ENCODE peak calls at places on chromosome 19, in six cellular contexts. Q, Y, H, T, W and A are unnamed samples. For H3K9me3, the result is how much of the 10 kb centered on the place peaks cover.

GRCh38 chr19:50425581-50425980 is 6.8 kb downstream of the SPIB start:
- DNase-seq in H (no peak), T (no peak), Y (no peak), W (no peak), Q (no peak), A (no peak)

GRCh38 chr19:4590559-4590958 is 31.1 kb upstream of the SEMA6B start:
- DNase-seq in T (no peak), Y (no peak), H (no peak), W (no peak), Q (no peak), A (no peak)

GRCh38 chr19:56383826-56384605 is 9.3 kb downstream of the ZNF582 start:
- DNase-seq in Q (no peak), T (no peak), Y (no peak), W (no peak), H (no peak), A (no peak)

GRCh38 chr19:47063874-47064273 is 15.4 kb upstream of the TMEM160 start:
- DNase-seq in T (no peak), W (no peak), H (no peak), Y (no peak), Q (no peak), A (no peak)

GRCh38 chr19:49854861-49855263 is 3.9 kb downstream of the PTOV1 start:
- DNase-seq in Y (peak), Q (no peak), H (no peak), W (no peak), T (no peak), A (no peak)

GRCh38 chr19:48473161-48473966 is 4.2 kb downstream of the CYTH2 start:
- DNase-seq in H (no peak), T (no peak), Q (no peak), W (no peak), Y (no peak), A (no peak)

GRCh38 chr19:29088761-29089160 is 124.2 kb downstream of the UQCRFS1 start:
- DNase-seq in T (no peak), H (no peak), Y (no peak), Q (no peak), W (no peak), A (no peak)

GRCh38 chr19:35585844-35586243 is at the start of gene PMIS2:
- DNase-seq in Q (no peak), Y (no peak), W (no peak), H (no peak), T (no peak), A (no peak)

GRCh38 chr19:7898967-7899366 is 4.7 kb upstream of the MAP2K7 start:
- DNase-seq in Y (no peak), T (no peak), W (no peak), H (no peak), Q (no peak), A (no peak)

GRCh38 chr19:15265214-15265613 is 33.0 kb upstream of the EPHX3 start:
- DNase-seq in W (no peak), Q (no peak), T (no peak), H (no peak), Y (no peak), A (no peak)

DNA sequence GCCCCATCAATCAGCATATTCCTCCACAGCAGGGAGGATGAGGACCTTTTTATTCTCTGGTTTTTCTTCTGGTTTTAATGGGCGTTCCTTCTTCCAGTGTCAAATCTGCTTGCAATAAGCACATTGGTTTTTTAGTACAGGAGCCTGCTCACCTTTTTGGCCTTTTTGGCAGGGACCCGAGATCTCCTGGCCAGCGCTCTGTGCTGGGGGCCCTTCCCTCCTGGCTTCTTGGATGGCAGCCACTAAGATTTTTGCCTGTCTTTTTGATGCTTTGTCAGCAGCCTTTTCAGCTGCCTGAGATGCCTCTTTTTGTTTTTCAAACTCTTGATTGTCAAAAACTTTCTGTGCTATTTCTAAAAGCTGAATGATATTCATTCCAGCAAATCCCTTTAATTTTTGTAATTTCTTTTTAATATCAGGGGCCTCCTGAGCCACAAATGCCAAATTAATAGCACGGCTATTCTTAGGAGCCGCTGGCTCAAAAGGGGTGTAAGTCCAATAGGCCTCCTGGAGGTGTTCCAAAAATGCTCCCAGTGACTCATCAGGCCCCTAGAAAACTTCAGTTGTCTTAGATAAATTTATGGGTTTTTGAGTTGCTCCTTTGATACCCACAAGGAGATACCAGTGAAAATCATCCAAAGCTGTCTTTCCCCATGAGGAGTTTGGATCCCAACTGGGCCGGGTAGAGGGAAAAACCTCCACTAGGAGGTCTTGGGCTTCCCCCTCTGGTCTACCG is 73.0 kb downstream of the ZNF100 start:
- DNase-seq in W (no peak), T (no peak), H (no peak), Q (no peak), Y (peak), A (no peak)
- H3K27ac ChIP-seq in W (no peak), T (no peak), H (no peak), Q (no peak), Y (peak), A (no peak)

GRCh38 chr19:20840371-20840770 is 64.3 kb downstream of the ZNF66 start:
- DNase-seq in W (no peak), T (no peak), H (no peak), Q (no peak), Y (no peak), A (no peak)
- H3K9me3 ChIP-seq in W (under half), T (under half), H (under half), Q (under half), Y (under half), A (under half)

GRCh38 chr19:2476451-2477140 is 669 bp downstream of the GADD45B start:
- DNase-seq in W (peak), Y (peak), T (peak), H (no peak), Q (peak), A (peak)

GRCh38 chr19:2477141-2477710 is 1.3 kb downstream of the GADD45B start:
- DNase-seq in T (peak), Q (peak), W (peak), H (no peak), Y (peak), A (peak)

GRCh38 chr19:2478756-2479555 is 3.0 kb downstream of the GADD45B start:
- DNase-seq in H (no peak), W (peak), Q (peak), T (peak), Y (peak), A (peak)

GRCh38 chr19:2478324-2478755 is 2.4 kb downstream of the GADD45B start:
- DNase-seq in H (no peak), T (peak), Q (peak), W (peak), Y (peak), A (no peak)

DNA sequence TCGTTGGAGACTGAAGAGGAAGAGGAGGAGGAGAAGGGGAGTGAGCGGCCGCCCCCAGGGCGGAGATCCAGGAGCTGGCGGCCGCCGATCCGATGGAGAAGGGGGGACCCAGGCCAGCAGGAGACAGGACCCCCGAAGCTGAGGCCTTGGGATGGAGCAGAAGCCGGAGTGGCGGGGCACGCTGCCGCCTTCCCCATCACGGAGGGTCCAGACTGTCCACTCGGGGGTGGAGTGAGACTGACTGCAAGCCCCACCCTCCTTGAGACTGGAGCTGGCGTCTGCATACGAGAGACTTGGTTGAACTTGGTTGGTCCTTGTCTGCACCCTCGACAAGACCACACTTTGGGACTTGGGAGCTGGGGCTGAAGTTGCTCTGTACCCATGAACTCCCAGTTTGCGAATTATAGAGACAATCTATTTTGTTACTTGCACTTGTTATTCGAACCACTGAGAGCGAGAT is 1.8 kb downstream of the GADD45B start:
- DNase-seq in H (no peak), T (peak), Q (peak), Y (peak), W (peak), A (peak)
- H3K27ac ChIP-seq in H (peak), T (peak), Q (peak), Y (peak), W (peak), A (no peak)

DNA sequence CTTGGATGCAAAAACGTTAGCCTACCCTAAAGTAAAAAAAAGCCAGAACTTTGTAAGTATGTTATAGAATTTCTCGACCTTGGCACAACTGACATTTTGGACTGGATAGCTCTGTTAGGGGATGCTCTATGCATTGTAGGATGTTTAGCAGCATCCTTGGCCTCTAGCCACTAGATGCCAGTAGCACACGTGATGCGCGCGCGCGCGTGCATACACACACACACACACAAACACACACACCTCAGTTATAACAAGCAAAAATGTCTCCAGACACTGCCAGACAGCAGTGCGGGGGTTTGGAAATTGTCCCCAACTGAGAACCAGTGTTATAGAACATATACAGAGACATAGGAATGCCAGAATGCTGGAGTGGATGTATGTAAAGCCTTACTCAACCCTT is 17.2 kb downstream of the ZNF226 start:
- DNase-seq in H (no peak), T (no peak), W (no peak), Q (no peak), Y (no peak), A (no peak)
- H3K9me3 ChIP-seq in H (under half), T (under half), W (under half), Q (under half), Y (under half), A (under half)